ENCODE peak calls at places on chromosomes 5 and 9, in ten cellular contexts. One of them, this sample, is unnamed.

GRCh38 chr9:125745682-125746016 is 1.5 kb upstream of the PBX3 start:
- DNase-seq in CD8-positive, alpha-beta memory T cell: no peak
- DNase-seq in lower lobe of right lung: no peak
- DNase-seq in naive thymus-derived CD4-positive, alpha-beta T cell: no peak
- DNase-seq in CD8-positive, alpha-beta T cell: no peak
- DNase-seq in colonic mucosa: no peak
- DNase-seq in breast epithelium: no peak
- DNase-seq in endothelial cell of umbilical vein: no peak
- DNase-seq in left ventricle myocardium inferior: no peak
- DNase-seq in uterus: no peak
- DNase-seq in this sample: no peak

GRCh38 chr9:34606190-34606589 is 5.7 kb downstream of the RPP25L start:
- DNase-seq in CD8-positive, alpha-beta memory T cell: no peak
- DNase-seq in lower lobe of right lung: no peak
- DNase-seq in naive thymus-derived CD4-positive, alpha-beta T cell: no peak
- DNase-seq in CD8-positive, alpha-beta T cell: no peak
- DNase-seq in colonic mucosa: no peak
- DNase-seq in breast epithelium: no peak
- DNase-seq in endothelial cell of umbilical vein: no peak
- DNase-seq in left ventricle myocardium inferior: no peak
- DNase-seq in uterus: no peak
- DNase-seq in this sample: no peak

GRCh38 chr5:160092960-160093701 is 26.1 kb downstream of the PWWP2A start:
- DNase-seq in CD8-positive, alpha-beta memory T cell: no peak
- DNase-seq in lower lobe of right lung: no peak
- DNase-seq in naive thymus-derived CD4-positive, alpha-beta T cell: no peak
- DNase-seq in CD8-positive, alpha-beta T cell: no peak
- DNase-seq in colonic mucosa: no peak
- DNase-seq in breast epithelium: no peak
- DNase-seq in endothelial cell of umbilical vein: no peak
- DNase-seq in left ventricle myocardium inferior: no peak
- DNase-seq in uterus: no peak
- DNase-seq in this sample: no peak

GRCh38 chr5:79792518-79792917 is 102.9 kb downstream of the CMYA5 start:
- DNase-seq in CD8-positive, alpha-beta memory T cell: no peak
- DNase-seq in lower lobe of right lung: no peak
- DNase-seq in naive thymus-derived CD4-positive, alpha-beta T cell: no peak
- DNase-seq in CD8-positive, alpha-beta T cell: no peak
- DNase-seq in colonic mucosa: no peak
- DNase-seq in breast epithelium: no peak
- DNase-seq in endothelial cell of umbilical vein: no peak
- DNase-seq in left ventricle myocardium inferior: no peak
- DNase-seq in uterus: no peak
- DNase-seq in this sample: no peak

GRCh38 chr5:128478386-128479368 is 59.4 kb downstream of the FBN2 start:
- DNase-seq in CD8-positive, alpha-beta memory T cell: no peak
- DNase-seq in lower lobe of right lung: no peak
- DNase-seq in naive thymus-derived CD4-positive, alpha-beta T cell: no peak
- DNase-seq in CD8-positive, alpha-beta T cell: no peak
- DNase-seq in colonic mucosa: no peak
- DNase-seq in breast epithelium: no peak
- DNase-seq in endothelial cell of umbilical vein: no peak
- DNase-seq in left ventricle myocardium inferior: no peak
- DNase-seq in uterus: no peak
- DNase-seq in this sample: no peak

GRCh38 chr5:128435861-128436260 is 102.2 kb downstream of the FBN2 start:
- DNase-seq in CD8-positive, alpha-beta memory T cell: no peak
- DNase-seq in lower lobe of right lung: no peak
- DNase-seq in naive thymus-derived CD4-positive, alpha-beta T cell: no peak
- DNase-seq in CD8-positive, alpha-beta T cell: no peak
- DNase-seq in colonic mucosa: no peak
- DNase-seq in breast epithelium: no peak
- DNase-seq in endothelial cell of umbilical vein: no peak
- DNase-seq in left ventricle myocardium inferior: no peak
- DNase-seq in uterus: no peak
- DNase-seq in this sample: no peak

GRCh38 chr5:111236995-111237394 is 12.8 kb downstream of the CAMK4 start:
- DNase-seq in CD8-positive, alpha-beta memory T cell: no peak
- DNase-seq in lower lobe of right lung: no peak
- DNase-seq in naive thymus-derived CD4-positive, alpha-beta T cell: no peak
- DNase-seq in CD8-positive, alpha-beta T cell: no peak
- DNase-seq in colonic mucosa: no peak
- DNase-seq in breast epithelium: no peak
- DNase-seq in endothelial cell of umbilical vein: no peak
- DNase-seq in left ventricle myocardium inferior: no peak
- DNase-seq in uterus: no peak
- DNase-seq in this sample: no peak

GRCh38 chr9:121537283-121537682 is 37.6 kb upstream of the GGTA1 start:
- DNase-seq in CD8-positive, alpha-beta memory T cell: no peak
- DNase-seq in lower lobe of right lung: no peak
- DNase-seq in naive thymus-derived CD4-positive, alpha-beta T cell: no peak
- DNase-seq in CD8-positive, alpha-beta T cell: no peak
- DNase-seq in colonic mucosa: no peak
- DNase-seq in breast epithelium: no peak
- DNase-seq in endothelial cell of umbilical vein: no peak
- DNase-seq in left ventricle myocardium inferior: no peak
- DNase-seq in uterus: no peak
- DNase-seq in this sample: no peak

GRCh38 chr5:19927919-19928318 is 60.1 kb downstream of the CDH18 start:
- DNase-seq in CD8-positive, alpha-beta memory T cell: no peak
- DNase-seq in lower lobe of right lung: no peak
- DNase-seq in naive thymus-derived CD4-positive, alpha-beta T cell: no peak
- DNase-seq in CD8-positive, alpha-beta T cell: no peak
- DNase-seq in colonic mucosa: no peak
- DNase-seq in breast epithelium: no peak
- DNase-seq in endothelial cell of umbilical vein: no peak
- DNase-seq in left ventricle myocardium inferior: no peak
- DNase-seq in uterus: no peak
- DNase-seq in this sample: no peak

GRCh38 chr9:105320568-105320967 is 76.1 kb downstream of the SLC44A1 start:
- DNase-seq in CD8-positive, alpha-beta memory T cell: no peak
- DNase-seq in lower lobe of right lung: no peak
- DNase-seq in naive thymus-derived CD4-positive, alpha-beta T cell: no peak
- DNase-seq in CD8-positive, alpha-beta T cell: no peak
- DNase-seq in colonic mucosa: no peak
- DNase-seq in breast epithelium: no peak
- DNase-seq in endothelial cell of umbilical vein: no peak
- DNase-seq in left ventricle myocardium inferior: no peak
- DNase-seq in uterus: no peak
- DNase-seq in this sample: no peak

GRCh38 chr9:105313238-105313637 is 68.8 kb downstream of the SLC44A1 start:
- DNase-seq in CD8-positive, alpha-beta memory T cell: no peak
- DNase-seq in lower lobe of right lung: no peak
- DNase-seq in naive thymus-derived CD4-positive, alpha-beta T cell: no peak
- DNase-seq in CD8-positive, alpha-beta T cell: no peak
- DNase-seq in colonic mucosa: no peak
- DNase-seq in breast epithelium: no peak
- DNase-seq in endothelial cell of umbilical vein: no peak
- DNase-seq in left ventricle myocardium inferior: no peak
- DNase-seq in uterus: no peak
- DNase-seq in this sample: no peak

GRCh38 chr9:105319514-105319863 is 75.0 kb downstream of the SLC44A1 start:
- DNase-seq in CD8-positive, alpha-beta memory T cell: no peak
- DNase-seq in lower lobe of right lung: no peak
- DNase-seq in naive thymus-derived CD4-positive, alpha-beta T cell: no peak
- DNase-seq in CD8-positive, alpha-beta T cell: no peak
- DNase-seq in colonic mucosa: no peak
- DNase-seq in breast epithelium: no peak
- DNase-seq in endothelial cell of umbilical vein: no peak
- DNase-seq in left ventricle myocardium inferior: no peak
- DNase-seq in uterus: no peak
- DNase-seq in this sample: no peak

GRCh38 chr9:105316703-105317102 is 72.3 kb downstream of the SLC44A1 start:
- DNase-seq in CD8-positive, alpha-beta memory T cell: no peak
- DNase-seq in lower lobe of right lung: no peak
- DNase-seq in naive thymus-derived CD4-positive, alpha-beta T cell: no peak
- DNase-seq in CD8-positive, alpha-beta T cell: no peak
- DNase-seq in colonic mucosa: no peak
- DNase-seq in breast epithelium: no peak
- DNase-seq in endothelial cell of umbilical vein: no peak
- DNase-seq in left ventricle myocardium inferior: no peak
- DNase-seq in uterus: no peak
- DNase-seq in this sample: no peak

GRCh38 chr9:105318729-105319513 is 74.5 kb downstream of the SLC44A1 start:
- DNase-seq in CD8-positive, alpha-beta memory T cell: no peak
- DNase-seq in lower lobe of right lung: no peak
- DNase-seq in naive thymus-derived CD4-positive, alpha-beta T cell: no peak
- DNase-seq in CD8-positive, alpha-beta T cell: no peak
- DNase-seq in colonic mucosa: peak; percentile 56
- DNase-seq in breast epithelium: no peak
- DNase-seq in endothelial cell of umbilical vein: no peak
- DNase-seq in left ventricle myocardium inferior: no peak
- DNase-seq in uterus: no peak
- DNase-seq in this sample: no peak
- H3K4me3 ChIP-seq in CD8-positive, alpha-beta memory T cell: no peak overlapping the region
- H3K4me3 ChIP-seq in lower lobe of right lung: no peak overlapping the region
- H3K4me3 ChIP-seq in naive thymus-derived CD4-positive, alpha-beta T cell: no peak overlapping the region
- H3K4me3 ChIP-seq in CD8-positive, alpha-beta T cell: no peak overlapping the region
- H3K4me3 ChIP-seq in colonic mucosa: no peak overlapping the region
- H3K4me3 ChIP-seq in breast epithelium: no peak overlapping the region
- H3K4me3 ChIP-seq in endothelial cell of umbilical vein: no peak overlapping the region
- H3K4me3 ChIP-seq in left ventricle myocardium inferior: no peak overlapping the region
- H3K4me3 ChIP-seq in uterus: no peak overlapping the region
- H3K4me3 ChIP-seq in this sample: no peak overlapping the region

GRCh38 chr9:135919318-135919717 is 12.0 kb upstream of the CAMSAP1 start:
- DNase-seq in CD8-positive, alpha-beta memory T cell: no peak
- DNase-seq in lower lobe of right lung: no peak
- DNase-seq in naive thymus-derived CD4-positive, alpha-beta T cell: no peak
- DNase-seq in CD8-positive, alpha-beta T cell: no peak
- DNase-seq in colonic mucosa: no peak
- DNase-seq in breast epithelium: no peak
- DNase-seq in endothelial cell of umbilical vein: no peak
- DNase-seq in left ventricle myocardium inferior: no peak
- DNase-seq in uterus: no peak
- DNase-seq in this sample: no peak

GRCh38 chr9:135920256-135920930 is 13.0 kb upstream of the CAMSAP1 start:
- DNase-seq in CD8-positive, alpha-beta memory T cell: peak; percentile 1
- DNase-seq in lower lobe of right lung: no peak
- DNase-seq in naive thymus-derived CD4-positive, alpha-beta T cell: no peak
- DNase-seq in CD8-positive, alpha-beta T cell: no peak
- DNase-seq in colonic mucosa: no peak
- DNase-seq in breast epithelium: no peak
- DNase-seq in endothelial cell of umbilical vein: no peak
- DNase-seq in left ventricle myocardium inferior: no peak
- DNase-seq in uterus: no peak
- DNase-seq in this sample: no peak

GRCh38 chr9:135914921-135915320 is 7.6 kb upstream of the CAMSAP1 start:
- DNase-seq in CD8-positive, alpha-beta memory T cell: no peak
- DNase-seq in lower lobe of right lung: no peak
- DNase-seq in naive thymus-derived CD4-positive, alpha-beta T cell: no peak
- DNase-seq in CD8-positive, alpha-beta T cell: no peak
- DNase-seq in colonic mucosa: no peak
- DNase-seq in breast epithelium: peak; percentile 3
- DNase-seq in endothelial cell of umbilical vein: no peak
- DNase-seq in left ventricle myocardium inferior: no peak
- DNase-seq in uterus: no peak
- DNase-seq in this sample: no peak

GRCh38 chr9:135920973-135921585 is 13.7 kb upstream of the CAMSAP1 start:
- DNase-seq in CD8-positive, alpha-beta memory T cell: peak; percentile 35
- DNase-seq in lower lobe of right lung: no peak
- DNase-seq in naive thymus-derived CD4-positive, alpha-beta T cell: no peak
- DNase-seq in CD8-positive, alpha-beta T cell: no peak
- DNase-seq in colonic mucosa: no peak
- DNase-seq in breast epithelium: no peak
- DNase-seq in endothelial cell of umbilical vein: no peak
- DNase-seq in left ventricle myocardium inferior: no peak
- DNase-seq in uterus: no peak
- DNase-seq in this sample: no peak

GRCh38 chr9:135916998-135917397 is 9.7 kb upstream of the CAMSAP1 start:
- DNase-seq in CD8-positive, alpha-beta memory T cell: no peak
- DNase-seq in lower lobe of right lung: no peak
- DNase-seq in naive thymus-derived CD4-positive, alpha-beta T cell: no peak
- DNase-seq in CD8-positive, alpha-beta T cell: no peak
- DNase-seq in colonic mucosa: no peak
- DNase-seq in breast epithelium: no peak
- DNase-seq in endothelial cell of umbilical vein: no peak
- DNase-seq in left ventricle myocardium inferior: no peak
- DNase-seq in uterus: no peak
- DNase-seq in this sample: no peak
- H3K9me3 ChIP-seq in CD8-positive, alpha-beta memory T cell: peaks cover 26% of the 10 kb centered on the region
- H3K9me3 ChIP-seq in lower lobe of right lung: peaks cover 39% of the 10 kb centered on the region
- H3K9me3 ChIP-seq in naive thymus-derived CD4-positive, alpha-beta T cell: peaks cover 70% of the 10 kb centered on the region
- H3K9me3 ChIP-seq in CD8-positive, alpha-beta T cell: no peaks in the 10 kb centered on the region
- H3K9me3 ChIP-seq in colonic mucosa: no peaks in the 10 kb centered on the region
- H3K9me3 ChIP-seq in breast epithelium: peaks cover 64% of the 10 kb centered on the region
- H3K9me3 ChIP-seq in endothelial cell of umbilical vein: peaks cover 5% of the 10 kb centered on the region
- H3K9me3 ChIP-seq in left ventricle myocardium inferior: peaks cover 75% of the 10 kb centered on the region
- H3K9me3 ChIP-seq in uterus: peaks cover 51% of the 10 kb centered on the region
- H3K9me3 ChIP-seq in this sample: no peaks in the 10 kb centered on the region

DNA sequence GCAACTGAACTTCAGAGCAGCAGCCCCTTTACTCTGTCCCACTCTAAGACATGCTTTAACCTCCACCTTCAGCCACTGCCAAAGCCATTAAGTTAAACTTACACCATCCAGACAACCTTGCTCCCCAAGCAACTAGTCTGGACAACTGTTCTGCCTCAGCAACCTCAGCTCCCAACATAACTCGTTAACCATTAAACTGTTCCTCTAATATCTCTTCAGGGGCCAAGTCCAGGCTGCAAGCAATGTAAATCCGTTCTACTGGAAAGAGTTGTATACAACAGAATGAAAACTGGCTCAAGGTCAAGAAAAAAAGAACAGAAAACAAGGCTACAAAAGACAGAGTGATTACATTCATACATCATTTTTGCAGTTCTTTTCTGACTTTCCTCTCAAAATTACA is 131.7 kb upstream of the TARS1 start:
- DNase-seq in CD8-positive, alpha-beta memory T cell: no peak
- DNase-seq in lower lobe of right lung: no peak
- DNase-seq in naive thymus-derived CD4-positive, alpha-beta T cell: no peak
- DNase-seq in CD8-positive, alpha-beta T cell: no peak
- DNase-seq in colonic mucosa: peak; percentile 46
- DNase-seq in breast epithelium: no peak
- DNase-seq in endothelial cell of umbilical vein: no peak
- DNase-seq in left ventricle myocardium inferior: no peak
- DNase-seq in uterus: no peak
- DNase-seq in this sample: no peak
- H3K27ac ChIP-seq in CD8-positive, alpha-beta memory T cell: no peak overlapping the region
- H3K27ac ChIP-seq in lower lobe of right lung: no peak overlapping the region
- H3K27ac ChIP-seq in naive thymus-derived CD4-positive, alpha-beta T cell: no peak overlapping the region
- H3K27ac ChIP-seq in CD8-positive, alpha-beta T cell: no peak overlapping the region
- H3K27ac ChIP-seq in colonic mucosa: peak overlapping the region; percentile 58
- H3K27ac ChIP-seq in breast epithelium: no peak overlapping the region
- H3K27ac ChIP-seq in endothelial cell of umbilical vein: no peak overlapping the region
- H3K27ac ChIP-seq in left ventricle myocardium inferior: no peak overlapping the region
- H3K27ac ChIP-seq in uterus: no peak overlapping the region
- H3K27ac ChIP-seq in this sample: no peak overlapping the region

GRCh38 chr9:114387678-114388431 is at the start of gene AKNA:
- DNase-seq in CD8-positive, alpha-beta memory T cell: peak; percentile 91
- DNase-seq in lower lobe of right lung: peak; percentile 86
- DNase-seq in naive thymus-derived CD4-positive, alpha-beta T cell: peak; percentile 84
- DNase-seq in CD8-positive, alpha-beta T cell: peak; percentile 89
- DNase-seq in colonic mucosa: peak; percentile 84
- DNase-seq in breast epithelium: peak; percentile 67
- DNase-seq in endothelial cell of umbilical vein: peak; percentile 86
- DNase-seq in left ventricle myocardium inferior: peak; percentile 75
- DNase-seq in uterus: peak; percentile 77
- DNase-seq in this sample: peak; percentile 49
- H3K4me3 ChIP-seq in CD8-positive, alpha-beta memory T cell: peak within 1 kb of the TSS; percentile 98
- H3K4me3 ChIP-seq in lower lobe of right lung: peak within 1 kb of the TSS; percentile 77
- H3K4me3 ChIP-seq in naive thymus-derived CD4-positive, alpha-beta T cell: peak within 1 kb of the TSS; percentile 63
- H3K4me3 ChIP-seq in CD8-positive, alpha-beta T cell: peak within 1 kb of the TSS; percentile 89
- H3K4me3 ChIP-seq in colonic mucosa: peak within 1 kb of the TSS; percentile 49
- H3K4me3 ChIP-seq in breast epithelium: peak within 1 kb of the TSS; percentile 51
- H3K4me3 ChIP-seq in endothelial cell of umbilical vein: peak within 1 kb of the TSS; percentile 42
- H3K4me3 ChIP-seq in left ventricle myocardium inferior: peak within 1 kb of the TSS; percentile 71
- H3K4me3 ChIP-seq in uterus: peak within 1 kb of the TSS; percentile 53
- H3K4me3 ChIP-seq in this sample: peak within 1 kb of the TSS; percentile 67